ENCODE peak calls at places on chromosomes 6 and 20, in ten cellular contexts. I, Y, N, L, Z, J, A, K, W and F are unnamed samples.

GRCh38 chr6:157756708-157757429 is 66.2 kb upstream of the SNX9 start:
- DNase-seq in I (peak; percentile 82), Y (peak; percentile 61), N (peak; percentile 83), L (peak; percentile 86), Z (no peak), J (peak; percentile 86), A (peak; percentile 87), K (peak; percentile 82), W (peak; percentile 94), F (peak; percentile 54)

GRCh38 chr20:63706852-63707557 is 771 bp downstream of the ARFRP1 start:
- DNase-seq in I (peak; percentile 55), Y (peak; percentile 9), N (peak; percentile 16), L (peak; percentile 75), Z (peak; percentile 68), J (no peak), A (peak; percentile 74), K (peak; percentile 66), W (peak; percentile 64), F (peak; percentile 14)

GRCh38 chr6:125332664-125333063 is 30.9 kb upstream of the HDDC2 start:
- DNase-seq in I (no peak), Y (no peak), N (no peak), L (no peak), Z (no peak), J (no peak), A (no peak), K (no peak), W (no peak), F (no peak)

GRCh38 chr6:136249336-136249735 is 775 bp downstream of the MTFR2 start:
- DNase-seq in I (no peak), Y (no peak), N (no peak), L (no peak), Z (no peak), J (no peak), A (peak; percentile 40), K (no peak), W (no peak), F (no peak)

GRCh38 chr20:9699181-9699580 is 139.7 kb downstream of the PAK5 start:
- DNase-seq in I (no peak), Y (no peak), N (no peak), L (no peak), Z (no peak), J (no peak), A (no peak), K (no peak), W (no peak), F (no peak)

GRCh38 chr6:124956018-124956417 is 6.2 kb upstream of the RNF217 start:
- DNase-seq in I (no peak), Y (no peak), N (no peak), L (no peak), Z (no peak), J (no peak), A (no peak), K (no peak), W (no peak), F (no peak)

GRCh38 chr6:29112135-29112534 is 4.3 kb downstream of the OR2J3 start:
- DNase-seq in I (no peak), Y (no peak), N (no peak), L (no peak), Z (no peak), J (no peak), A (peak; percentile 8), K (no peak), W (no peak), F (no peak)

GRCh38 chr6:39347906-39348585 is 25.5 kb upstream of the KCNK16 start:
- DNase-seq in I (peak; percentile 59), Y (no peak), N (peak; percentile 42), L (peak; percentile 80), Z (peak; percentile 76), J (peak; percentile 57), A (peak; percentile 77), K (peak; percentile 51), W (peak; percentile 79), F (peak; percentile 41)

GRCh38 chr20:57047281-57048026 is 219.0 kb downstream of the BMP7 start:
- DNase-seq in I (no peak), Y (no peak), N (no peak), L (no peak), Z (no peak), J (no peak), A (no peak), K (no peak), W (no peak), F (no peak)

GRCh38 chr6:149129401-149130077 is 188.0 kb upstream of the TAB2 start:
- DNase-seq in I (no peak), Y (no peak), N (peak; percentile 36), L (no peak), Z (no peak), J (no peak), A (no peak), K (no peak), W (no peak), F (no peak)

GRCh38 chr20:38863024-38863851 is 57.7 kb downstream of the PPP1R16B start:
- DNase-seq in I (no peak), Y (no peak), N (no peak), L (no peak), Z (peak; percentile 40), J (no peak), A (no peak), K (peak; percentile 51), W (no peak), F (no peak)

GRCh38 chr20:17806739-17807441 is 107.1 kb downstream of the BANF2 start:
- DNase-seq in I (no peak), Y (no peak), N (peak; percentile 61), L (no peak), Z (no peak), J (peak; percentile 4), A (no peak), K (no peak), W (peak; percentile 75), F (no peak)

GRCh38 chr20:32035398-32035852 is 16.6 kb upstream of the HCK start:
- DNase-seq in I (no peak), Y (no peak), N (no peak), L (no peak), Z (no peak), J (no peak), A (no peak), K (no peak), W (no peak), F (no peak)

GRCh38 chr6:166333172-166333995 is 9.0 kb downstream of the SFT2D1 start:
- DNase-seq in I (no peak), Y (no peak), N (no peak), L (no peak), Z (peak; percentile 35), J (no peak), A (no peak), K (no peak), W (no peak), F (no peak)

GRCh38 chr20:62066339-62066982 is 780 bp upstream of the TAF4 start:
- DNase-seq in I (peak; percentile 30), Y (peak; percentile 26), N (no peak), L (no peak), Z (peak; percentile 58), J (peak; percentile 75), A (peak; percentile 80), K (peak; percentile 38), W (peak; percentile 65), F (peak; percentile 37)

GRCh38 chr6:22001336-22002027 is 295.4 kb downstream of the PRL start:
- DNase-seq in I (no peak), Y (no peak), N (no peak), L (no peak), Z (no peak), J (no peak), A (no peak), K (no peak), W (no peak), F (no peak)

GRCh38 chr6:120473804-120474203 is 860.5 kb downstream of the TBC1D32 start:
- DNase-seq in I (no peak), Y (no peak), N (no peak), L (no peak), Z (no peak), J (no peak), A (no peak), K (no peak), W (no peak), F (no peak)

GRCh38 chr6:1695546-1696494 is 86.1 kb downstream of the FOXC1 start:
- DNase-seq in I (no peak), Y (no peak), N (no peak), L (no peak), Z (no peak), J (no peak), A (no peak), K (no peak), W (peak; percentile 75), F (no peak)

GRCh38 chr6:136477548-136477947 is 72.7 kb downstream of the MAP7 start:
- DNase-seq in I (no peak), Y (no peak), N (no peak), L (no peak), Z (no peak), J (no peak), A (no peak), K (no peak), W (no peak), F (no peak)

GRCh38 chr20:35953411-35954199 is 697 bp downstream of the SCAND1 start:
- DNase-seq in I (peak; percentile 51), Y (no peak), N (no peak), L (peak; percentile 77), Z (peak; percentile 35), J (peak; percentile 47), A (peak; percentile 78), K (peak; percentile 60), W (peak; percentile 79), F (peak; percentile 44)

GRCh38 chr6:2862712-2863174 is 21.1 kb upstream of the SERPINB1 start:
- DNase-seq in I (no peak), Y (no peak), N (no peak), L (no peak), Z (no peak), J (no peak), A (no peak), K (no peak), W (no peak), F (no peak)